ENCODE peak calls at places on chromosome 4, in four cellular contexts. R is mesendoderm; X is effector memory CD4-positive, alpha-beta T cell; J is endothelial cell. G is an unnamed sample.

GRCh38 chr4:123340381-123340701 is 56.3 kb upstream of the SPRY1 start:
- DNase-seq in R (no peak), X (no peak), J (no peak), G (no peak)

GRCh38 chr4:36414248-36414647 is 132.8 kb downstream of the DTHD1 start:
- DNase-seq in R (no peak), X (no peak), J (no peak), G (no peak)

GRCh38 chr4:86496094-86497060 is 97.7 kb upstream of the PTPN13 start:
- DNase-seq in R (peak; percentile 41), X (no peak), J (peak; percentile 15), G (peak; percentile 60)

GRCh38 chr4:115871596-115871995 is 758.2 kb upstream of the NDST4 start:
- DNase-seq in R (no peak), X (no peak), J (no peak), G (no peak)

GRCh38 chr4:101136373-101137370 is 210.7 kb downstream of the PPP3CA start:
- DNase-seq in R (no peak), X (no peak), J (no peak), G (no peak)

GRCh38 chr4:8735236-8736082 is 136.2 kb downstream of the HMX1 start:
- DNase-seq in R (no peak), X (no peak), J (no peak), G (no peak)

GRCh38 chr4:95304898-95305297 is 243.9 kb downstream of the UNC5C start:
- DNase-seq in R (peak; percentile 42), X (no peak), J (no peak), G (no peak)

GRCh38 chr4:143616771-143617170 is 83.7 kb downstream of the FREM3 start:
- DNase-seq in R (no peak), X (no peak), J (no peak), G (no peak)

GRCh38 chr4:27278615-27279014 is 418.0 kb downstream of the STIM2 start:
- DNase-seq in R (peak; percentile 74), X (no peak), J (peak; percentile 63), G (peak; percentile 89)

GRCh38 chr4:171118091-171118490 is 695.1 kb upstream of the GALNTL6 start:
- DNase-seq in R (no peak), X (no peak), J (no peak), G (no peak)

GRCh38 chr4:20288846-20289512 is 37.3 kb downstream of the SLIT2 start:
- DNase-seq in R (no peak), X (no peak), J (no peak), G (no peak)

GRCh38 chr4:82666970-82667665 is 105.3 kb upstream of the TMEM150C start:
- DNase-seq in R (no peak), X (no peak), J (no peak), G (no peak)